ENCODE peak calls at places on chromosome 3, in five cellular contexts. V, Q, A, T and R are unnamed samples.

GRCh38 chr3:193829781-193830180 is 236.8 kb downstream of the OPA1 start:
- DNase-seq in V (peak), Q (no peak), A (no peak), T (no peak), R (no peak)

GRCh38 chr3:134797080-134797801 is 2.2 kb downstream of the EPHB1 start:
- DNase-seq in V (no peak), Q (no peak), A (no peak), T (peak), R (no peak)

GRCh38 chr3:128585189-128585588 is 65.4 kb downstream of the RPN1 start:
- DNase-seq in V (no peak), Q (no peak), A (no peak), T (no peak), R (no peak)

GRCh38 chr3:174613173-174613572 is 246.0 kb upstream of the NAALADL2 start:
- DNase-seq in V (no peak), Q (no peak), A (no peak), T (no peak), R (no peak)

GRCh38 chr3:196339044-196339443 is 856 bp upstream of the TM4SF19 start:
- DNase-seq in V (no peak), Q (no peak), A (no peak), T (no peak), R (no peak)

GRCh38 chr3:179037361-179037760 is 34.2 kb downstream of the ZMAT3 start:
- DNase-seq in V (peak), Q (peak), A (peak), T (peak), R (peak)

GRCh38 chr3:119595639-119596329 is 1.9 kb upstream of the PLA1A start:
- DNase-seq in V (peak), Q (no peak), A (no peak), T (no peak), R (no peak)

GRCh38 chr3:102410616-102411015 is 24.2 kb upstream of the ZPLD1 start:
- DNase-seq in V (peak), Q (no peak), A (no peak), T (no peak), R (no peak)

GRCh38 chr3:128416578-128417150 is 50.0 kb downstream of the DNAJB8 start:
- DNase-seq in V (peak), Q (no peak), A (no peak), T (peak), R (no peak)

GRCh38 chr3:54970895-54971294 is 43.0 kb upstream of the LRTM1 start:
- DNase-seq in V (peak), Q (no peak), A (no peak), T (peak), R (no peak)

GRCh38 chr3:112773864-112774263 is 72.8 kb downstream of the CD200R1L start:
- DNase-seq in V (peak), Q (no peak), A (no peak), T (peak), R (no peak)

GRCh38 chr3:110485389-110485788 is 586.2 kb upstream of the NECTIN3 start:
- DNase-seq in V (no peak), Q (no peak), A (no peak), T (no peak), R (no peak)

GRCh38 chr3:179376474-179376873 is 29.0 kb downstream of the MFN1 start:
- DNase-seq in V (no peak), Q (no peak), A (no peak), T (no peak), R (no peak)

GRCh38 chr3:17038900-17039545 is 154.3 kb downstream of the PLCL2 start:
- DNase-seq in V (no peak), Q (no peak), A (no peak), T (no peak), R (no peak)

GRCh38 chr3:47152578-47152977 is 11.3 kb downstream of the SETD2 start:
- DNase-seq in V (no peak), Q (no peak), A (no peak), T (peak), R (no peak)

GRCh38 chr3:126659915-126660886 is 5.3 kb upstream of the TXNRD3 start:
- DNase-seq in V (no peak), Q (no peak), A (no peak), T (no peak), R (no peak)

GRCh38 chr3:125058959-125059358 is 3.2 kb upstream of the HEG1 start:
- DNase-seq in V (no peak), Q (no peak), A (no peak), T (no peak), R (no peak)

GRCh38 chr3:39383913-39384664 is 919 bp downstream of the SLC25A38 start:
- DNase-seq in V (peak), Q (peak), A (peak), T (peak), R (peak)

GRCh38 chr3:45055032-45055410 is 28.9 kb downstream of the CLEC3B start:
- DNase-seq in V (peak), Q (no peak), A (no peak), T (peak), R (peak)

GRCh38 chr3:31095254-31095653 is 200.8 kb upstream of the GADL1 start:
- DNase-seq in V (no peak), Q (no peak), A (no peak), T (no peak), R (no peak)

GRCh38 chr3:12648384-12648959 is 15.4 kb downstream of the RAF1 start:
- DNase-seq in V (no peak), Q (no peak), A (no peak), T (no peak), R (no peak)

GRCh38 chr3:117547956-117548550 is 838.5 kb downstream of the TUSC7 start:
- DNase-seq in V (peak), Q (no peak), A (no peak), T (peak), R (peak)

GRCh38 chr3:107116251-107116650 is 261.0 kb upstream of the CCDC54 start:
- DNase-seq in V (no peak), Q (no peak), A (no peak), T (no peak), R (no peak)

GRCh38 chr3:141487419-141488345 is 855 bp downstream of the RASA2 start:
- DNase-seq in V (peak), Q (peak), A (peak), T (peak), R (peak)

GRCh38 chr3:123025642-123026521 is 1.7 kb downstream of the SEMA5B start:
- DNase-seq in V (no peak), Q (no peak), A (no peak), T (no peak), R (no peak)

GRCh38 chr3:126132751-126133511 is 47.5 kb downstream of the ALDH1L1 start:
- DNase-seq in V (no peak), Q (peak), A (peak), T (peak), R (no peak)

GRCh38 chr3:144989756-144990155 is 1018.1 kb downstream of the DIPK2A start:
- DNase-seq in V (no peak), Q (no peak), A (no peak), T (peak), R (no peak)

GRCh38 chr3:100708989-100709839 is at the start of gene TFG:
- DNase-seq in V (peak), Q (peak), A (peak), T (peak), R (peak)

GRCh38 chr3:100708644-100708988 is 678 bp upstream of the TFG start:
- DNase-seq in V (no peak), Q (no peak), A (no peak), T (no peak), R (no peak)

GRCh38 chr3:100706365-100706764 is 2.9 kb upstream of the TFG start:
- DNase-seq in V (no peak), Q (no peak), A (no peak), T (peak), R (no peak)

GRCh38 chr3:100710355-100711198 is 1.3 kb downstream of the TFG start:
- DNase-seq in V (peak), Q (no peak), A (peak), T (peak), R (peak)

GRCh38 chr3:100709840-100710235 is 544 bp downstream of the TFG start:
- DNase-seq in V (no peak), Q (peak), A (peak), T (no peak), R (no peak)
- TF ChIP-seq CTCF in V (no peak), Q (no peak), A (no peak), T (no peak), R (no peak)

GRCh38 chr3:159929181-159929893 is 59.3 kb upstream of the IL12A start:
- DNase-seq in V (peak), Q (no peak), A (peak), T (peak), R (peak)
- H3K4me3 ChIP-seq in V (no peak), Q (no peak), A (no peak), T (no peak), R (no peak)

GRCh38 chr3:181948286-181948685 is 236.6 kb downstream of the SOX2 start:
- DNase-seq in V (no peak), Q (no peak), A (no peak), T (no peak), R (no peak)
- TF ChIP-seq CTCF in V (peak), Q (no peak), A (no peak), T (no peak), R (no peak)

GRCh38 chr3:49722896-49723295 is 855 bp downstream of the GMPPB start:
- DNase-seq in V (no peak), Q (peak), A (no peak), T (no peak), R (no peak)
- H3K4me3 ChIP-seq in V (peak), Q (peak), A (peak), T (peak), R (peak)

DNA sequence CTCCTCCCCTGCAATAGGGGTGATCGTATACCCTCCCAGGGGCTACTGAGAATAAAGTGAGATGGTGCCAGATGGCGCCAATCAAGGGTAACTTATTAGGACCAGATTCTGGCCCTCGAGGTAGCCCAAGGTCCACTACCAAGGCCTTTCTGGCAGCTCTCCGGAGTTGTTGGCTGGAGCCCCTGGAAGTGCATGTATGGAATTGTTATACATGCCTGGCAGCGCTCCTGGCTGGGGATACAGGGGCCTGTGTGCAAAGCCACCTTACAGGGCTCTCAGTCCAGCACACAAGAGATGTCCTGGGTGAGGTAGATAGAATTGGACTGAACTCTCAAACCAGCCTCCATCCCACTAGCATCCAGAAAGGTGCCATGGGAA is 15.5 kb downstream of the C3orf18 start:
- DNase-seq in V (no peak), Q (no peak), A (no peak), T (no peak), R (no peak)
- TF ChIP-seq CTCF in V (no peak), Q (no peak), A (no peak), T (no peak), R (no peak)

GRCh38 chr3:14122301-14122700 is 2.4 kb downstream of the CHCHD4 start:
- DNase-seq in V (no peak), Q (no peak), A (no peak), T (no peak), R (no peak)
- H3K4me3 ChIP-seq in V (no peak), Q (no peak), A (no peak), T (no peak), R (no peak)

DNA sequence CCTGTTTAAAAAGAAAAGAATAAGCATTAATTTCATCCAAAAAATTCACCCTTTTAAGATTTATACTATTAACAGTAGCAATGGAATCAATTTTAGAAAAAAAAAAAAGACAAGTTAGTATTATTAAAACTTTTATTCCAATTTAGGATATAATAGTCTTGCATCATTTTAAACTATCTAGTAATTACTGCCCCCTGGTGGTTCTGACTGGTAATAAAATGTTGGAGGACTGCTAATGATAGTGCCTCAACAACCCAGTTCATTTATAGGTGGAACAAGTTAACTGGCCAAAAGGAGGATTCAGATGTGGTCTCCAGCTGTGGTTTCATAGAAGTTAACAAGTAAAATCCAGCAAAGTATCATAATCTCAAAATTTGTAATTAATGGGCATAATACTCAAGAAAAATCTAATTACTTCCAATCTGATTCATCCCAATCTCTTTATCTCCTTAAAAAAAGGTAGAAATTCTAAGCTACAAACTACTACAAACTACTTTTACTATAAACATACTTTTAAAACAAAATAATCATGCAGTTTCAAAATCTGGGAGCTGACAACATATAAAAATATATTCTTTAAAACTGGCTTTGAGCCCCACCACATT is 30.7 kb upstream of the WDR49 start:
- DNase-seq in V (peak), Q (no peak), A (peak), T (peak), R (peak)
- TF ChIP-seq CTCF in V (peak), Q (peak), A (peak), T (peak), R (peak)

GRCh38 chr3:66673305-66673704 is 172.5 kb upstream of the LRIG1 start:
- DNase-seq in V (no peak), Q (no peak), A (no peak), T (no peak), R (no peak)
- H3K4me3 ChIP-seq in V (no peak), Q (no peak), A (no peak), T (no peak), R (no peak)